ENCODE peak calls at places on chromosomes 3 and 15, in eight cellular contexts. One of them, this sample, is unnamed.

GRCh38 chr3:187104956-187105355 is 34.3 kb downstream of the RPL39L start:
- DNase-seq in pancreas: no peak
- DNase-seq in H1: no peak
- DNase-seq in keratinocyte: no peak
- DNase-seq in heart left ventricle: no peak
- DNase-seq in HCT116: no peak
- DNase-seq in WERI-Rb-1: no peak
- DNase-seq in neural progenitor cell: no peak
- DNase-seq in this sample: no peak

GRCh38 chr3:101020616-101021015 is 27.4 kb upstream of the ABI3BP start:
- DNase-seq in heart left ventricle: no peak
- DNase-seq in neural progenitor cell: no peak
- DNase-seq in pancreas: no peak
- DNase-seq in H1: no peak
- DNase-seq in HCT116: no peak
- DNase-seq in keratinocyte: no peak
- DNase-seq in WERI-Rb-1: no peak
- DNase-seq in this sample: no peak

GRCh38 chr3:128033102-128033501 is 19.1 kb upstream of the SEC61A1 start:
- DNase-seq in heart left ventricle: no peak
- DNase-seq in WERI-Rb-1: no peak
- DNase-seq in keratinocyte: no peak
- DNase-seq in H1: no peak
- DNase-seq in pancreas: no peak
- DNase-seq in HCT116: no peak
- DNase-seq in neural progenitor cell: no peak
- DNase-seq in this sample: no peak

GRCh38 chr15:50881121-50882048 is 27.1 kb upstream of the AP4E1 start:
- DNase-seq in H1: no peak
- DNase-seq in WERI-Rb-1: no peak
- DNase-seq in heart left ventricle: no peak
- DNase-seq in neural progenitor cell: no peak
- DNase-seq in keratinocyte: no peak
- DNase-seq in HCT116: no peak
- DNase-seq in pancreas: no peak
- DNase-seq in this sample: no peak

GRCh38 chr3:189588818-189589569 is 42.2 kb upstream of the TP63 start:
- DNase-seq in WERI-Rb-1: no peak
- DNase-seq in HCT116: no peak
- DNase-seq in H1: no peak
- DNase-seq in heart left ventricle: no peak
- DNase-seq in neural progenitor cell: no peak
- DNase-seq in pancreas: no peak
- DNase-seq in keratinocyte: no peak
- DNase-seq in this sample: no peak

GRCh38 chr3:196219194-196219969 is 3.0 kb downstream of the SLC51A start:
- DNase-seq in WERI-Rb-1: no peak
- DNase-seq in pancreas: no peak
- DNase-seq in heart left ventricle: peak; percentile 71
- DNase-seq in HCT116: no peak
- DNase-seq in neural progenitor cell: peak; percentile 33
- DNase-seq in keratinocyte: peak; percentile 26
- DNase-seq in H1: no peak
- DNase-seq in this sample: no peak

GRCh38 chr3:157618075-157618760 is 115.0 kb upstream of the VEPH1 start:
- DNase-seq in HCT116: peak; percentile 61
- DNase-seq in H1: no peak
- DNase-seq in heart left ventricle: no peak
- DNase-seq in WERI-Rb-1: no peak
- DNase-seq in pancreas: no peak
- DNase-seq in neural progenitor cell: peak; percentile 55
- DNase-seq in keratinocyte: peak; percentile 41
- DNase-seq in this sample: no peak

GRCh38 chr15:39287322-39288195 is 293.3 kb upstream of the THBS1 start:
- DNase-seq in neural progenitor cell: no peak
- DNase-seq in keratinocyte: peak; percentile 53
- DNase-seq in pancreas: no peak
- DNase-seq in H1: no peak
- DNase-seq in HCT116: no peak
- DNase-seq in heart left ventricle: no peak
- DNase-seq in WERI-Rb-1: no peak
- DNase-seq in this sample: no peak

GRCh38 chr3:169430687-169431404 is 232.7 kb downstream of the MECOM start:
- DNase-seq in neural progenitor cell: no peak
- DNase-seq in keratinocyte: peak; percentile 2
- DNase-seq in WERI-Rb-1: no peak
- DNase-seq in H1: no peak
- DNase-seq in heart left ventricle: peak; percentile 28
- DNase-seq in HCT116: no peak
- DNase-seq in pancreas: peak; percentile 41
- DNase-seq in this sample: no peak

GRCh38 chr15:72358532-72359180 is 17.2 kb downstream of the HEXA start:
- DNase-seq in HCT116: no peak
- DNase-seq in pancreas: no peak
- DNase-seq in keratinocyte: no peak
- DNase-seq in neural progenitor cell: no peak
- DNase-seq in heart left ventricle: peak; percentile 71
- DNase-seq in H1: no peak
- DNase-seq in WERI-Rb-1: no peak
- DNase-seq in this sample: no peak

GRCh38 chr3:86867990-86868389 is 123.0 kb downstream of the VGLL3 start:
- DNase-seq in H1: no peak
- DNase-seq in neural progenitor cell: no peak
- DNase-seq in HCT116: no peak
- DNase-seq in heart left ventricle: no peak
- DNase-seq in WERI-Rb-1: no peak
- DNase-seq in keratinocyte: no peak
- DNase-seq in pancreas: no peak
- DNase-seq in this sample: no peak

GRCh38 chr3:86865506-86865905 is 125.4 kb downstream of the VGLL3 start:
- DNase-seq in HCT116: no peak
- DNase-seq in keratinocyte: no peak
- DNase-seq in H1: no peak
- DNase-seq in pancreas: no peak
- DNase-seq in heart left ventricle: no peak
- DNase-seq in WERI-Rb-1: no peak
- DNase-seq in neural progenitor cell: no peak
- DNase-seq in this sample: no peak

DNA sequence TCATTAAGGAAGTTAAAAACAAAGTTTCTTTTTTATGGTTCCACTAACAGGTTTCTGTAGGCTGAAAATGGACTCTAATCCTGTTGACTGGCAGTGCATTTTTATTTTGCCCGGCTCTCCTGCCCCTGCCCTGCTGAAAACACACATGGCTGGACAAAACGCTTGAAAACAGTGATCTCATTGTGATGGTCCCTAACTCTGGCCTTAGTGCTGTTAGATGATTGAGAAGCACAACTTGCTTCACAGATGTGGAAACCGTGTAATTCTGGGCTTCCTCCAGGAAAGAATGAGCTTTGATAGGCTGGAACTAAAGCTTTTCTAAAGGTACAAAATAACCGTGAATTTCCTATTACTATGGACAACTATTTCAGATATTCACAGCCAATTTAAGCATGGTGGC is 121.4 kb downstream of the VGLL3 start:
- DNase-seq in keratinocyte: no peak
- DNase-seq in H1: no peak
- DNase-seq in HCT116: no peak
- DNase-seq in pancreas: no peak
- DNase-seq in WERI-Rb-1: no peak
- DNase-seq in heart left ventricle: no peak
- DNase-seq in neural progenitor cell: no peak
- DNase-seq in this sample: no peak
- H3K27me3 ChIP-seq in keratinocyte: no peaks in the 10 kb centered on the region
- H3K27me3 ChIP-seq in H1: peaks cover 1% of the 10 kb centered on the region
- H3K27me3 ChIP-seq in HCT116: no peaks in the 10 kb centered on the region
- H3K27me3 ChIP-seq in pancreas: no peaks in the 10 kb centered on the region
- H3K27me3 ChIP-seq in WERI-Rb-1: no peaks in the 10 kb centered on the region
- H3K27me3 ChIP-seq in heart left ventricle: no peaks in the 10 kb centered on the region
- H3K27me3 ChIP-seq in neural progenitor cell: no peaks in the 10 kb centered on the region
- H3K27me3 ChIP-seq in this sample: no peaks in the 10 kb centered on the region

GRCh38 chr3:160129459-160130061 is 95.7 kb upstream of the C3orf80 start:
- DNase-seq in keratinocyte: peak; percentile 36
- DNase-seq in HCT116: no peak
- DNase-seq in neural progenitor cell: no peak
- DNase-seq in heart left ventricle: no peak
- DNase-seq in H1: no peak
- DNase-seq in pancreas: no peak
- DNase-seq in WERI-Rb-1: no peak
- DNase-seq in this sample: no peak
- H3K4me3 ChIP-seq in keratinocyte: no peak overlapping the region
- H3K4me3 ChIP-seq in HCT116: no peak overlapping the region
- H3K4me3 ChIP-seq in neural progenitor cell: no peak overlapping the region
- H3K4me3 ChIP-seq in heart left ventricle: no peak overlapping the region
- H3K4me3 ChIP-seq in H1: no peak overlapping the region
- H3K4me3 ChIP-seq in pancreas: no peak overlapping the region
- H3K4me3 ChIP-seq in WERI-Rb-1: no peak overlapping the region
- H3K4me3 ChIP-seq in this sample: no peak overlapping the region

GRCh38 chr15:69666441-69666882 is 213.8 kb downstream of the RPLP1 start:
- DNase-seq in HCT116: no peak
- DNase-seq in H1: no peak
- DNase-seq in pancreas: no peak
- DNase-seq in WERI-Rb-1: no peak
- DNase-seq in heart left ventricle: peak; percentile 37
- DNase-seq in neural progenitor cell: no peak
- DNase-seq in keratinocyte: no peak
- DNase-seq in this sample: no peak
- H3K27me3 ChIP-seq in HCT116: peaks cover 2% of the 10 kb centered on the region
- H3K27me3 ChIP-seq in H1: no peaks in the 10 kb centered on the region
- H3K27me3 ChIP-seq in pancreas: no peaks in the 10 kb centered on the region
- H3K27me3 ChIP-seq in WERI-Rb-1: no peaks in the 10 kb centered on the region
- H3K27me3 ChIP-seq in heart left ventricle: peaks cover 3% of the 10 kb centered on the region
- H3K27me3 ChIP-seq in neural progenitor cell: no peaks in the 10 kb centered on the region
- H3K27me3 ChIP-seq in keratinocyte: peaks cover 53% of the 10 kb centered on the region
- H3K27me3 ChIP-seq in this sample: no peaks in the 10 kb centered on the region

DNA sequence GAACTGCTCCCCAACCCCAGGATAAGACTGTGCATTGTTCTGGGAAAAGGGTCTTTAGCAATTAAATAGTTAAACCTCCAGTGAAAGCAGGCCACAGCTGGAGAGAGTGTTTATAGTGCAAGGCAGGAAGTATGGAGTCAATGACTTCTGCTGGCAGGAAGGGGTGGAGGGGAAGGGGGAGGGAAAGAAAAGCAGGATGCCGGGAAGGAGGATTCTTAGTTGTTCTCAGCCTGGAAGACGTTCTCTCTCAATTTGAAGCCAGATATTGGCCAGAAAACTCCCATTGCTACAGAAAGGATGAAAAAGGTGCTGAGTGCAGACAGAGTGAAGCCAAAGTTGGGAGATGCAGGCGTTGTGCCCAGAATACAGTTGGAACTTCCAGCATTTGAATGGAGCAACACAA is 35.7 kb upstream of the ACTL6A start:
- DNase-seq in neural progenitor cell: peak; percentile 77
- DNase-seq in keratinocyte: no peak
- DNase-seq in pancreas: peak; percentile 5
- DNase-seq in H1: peak; percentile 57
- DNase-seq in WERI-Rb-1: no peak
- DNase-seq in heart left ventricle: peak; percentile 64
- DNase-seq in HCT116: no peak
- DNase-seq in this sample: peak; percentile 68
- H3K4me3 ChIP-seq in neural progenitor cell: no peak overlapping the region
- H3K4me3 ChIP-seq in keratinocyte: no peak overlapping the region
- H3K4me3 ChIP-seq in pancreas: no peak overlapping the region
- H3K4me3 ChIP-seq in H1: no peak overlapping the region
- H3K4me3 ChIP-seq in WERI-Rb-1: no peak overlapping the region
- H3K4me3 ChIP-seq in heart left ventricle: peak overlapping the region; percentile 40
- H3K4me3 ChIP-seq in HCT116: no peak overlapping the region
- H3K4me3 ChIP-seq in this sample: no peak overlapping the region

DNA sequence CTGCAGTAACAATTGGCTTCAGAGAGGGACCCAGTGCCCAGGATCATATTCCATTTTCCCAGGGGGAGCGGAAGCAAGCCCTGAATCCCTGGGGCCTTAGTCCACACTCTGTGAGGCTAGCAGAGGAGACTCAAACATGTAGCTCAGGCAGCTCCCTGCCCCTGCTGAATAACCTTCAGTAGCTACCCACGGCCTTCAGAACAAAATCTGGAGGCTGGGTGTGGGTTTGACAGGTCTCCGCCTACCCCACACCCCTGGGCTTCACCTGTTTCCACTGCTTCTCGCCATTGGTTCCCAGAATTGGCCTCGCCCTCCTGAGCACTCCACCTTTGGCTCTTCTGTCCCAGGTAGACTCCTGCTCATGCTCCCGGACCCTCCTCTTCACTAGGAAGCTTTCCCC is 93.6 kb upstream of the ATP2B2 start:
- DNase-seq in H1: no peak
- DNase-seq in WERI-Rb-1: no peak
- DNase-seq in pancreas: no peak
- DNase-seq in heart left ventricle: no peak
- DNase-seq in HCT116: no peak
- DNase-seq in keratinocyte: no peak
- DNase-seq in neural progenitor cell: no peak
- DNase-seq in this sample: no peak
- H3K27me3 ChIP-seq in H1: no peaks in the 10 kb centered on the region
- H3K27me3 ChIP-seq in WERI-Rb-1: no peaks in the 10 kb centered on the region
- H3K27me3 ChIP-seq in pancreas: no peaks in the 10 kb centered on the region
- H3K27me3 ChIP-seq in heart left ventricle: no peaks in the 10 kb centered on the region
- H3K27me3 ChIP-seq in HCT116: peaks cover 32% of the 10 kb centered on the region
- H3K27me3 ChIP-seq in keratinocyte: peaks cover 14% of the 10 kb centered on the region
- H3K27me3 ChIP-seq in neural progenitor cell: no peaks in the 10 kb centered on the region
- H3K27me3 ChIP-seq in this sample: no peaks in the 10 kb centered on the region

GRCh38 chr3:149808209-149808829 is 4.7 kb upstream of the RNF13 start:
- DNase-seq in pancreas: peak; percentile 54
- DNase-seq in heart left ventricle: peak; percentile 70
- DNase-seq in neural progenitor cell: peak; percentile 67
- DNase-seq in WERI-Rb-1: peak; percentile 72
- DNase-seq in keratinocyte: no peak
- DNase-seq in H1: peak; percentile 64
- DNase-seq in HCT116: peak; percentile 70
- DNase-seq in this sample: peak; percentile 48
- H3K4me3 ChIP-seq in pancreas: no peak overlapping the region
- H3K4me3 ChIP-seq in heart left ventricle: no peak overlapping the region
- H3K4me3 ChIP-seq in neural progenitor cell: no peak overlapping the region
- H3K4me3 ChIP-seq in WERI-Rb-1: no peak overlapping the region
- H3K4me3 ChIP-seq in keratinocyte: no peak overlapping the region
- H3K4me3 ChIP-seq in H1: no peak overlapping the region
- H3K4me3 ChIP-seq in HCT116: no peak overlapping the region
- H3K4me3 ChIP-seq in this sample: no peak overlapping the region

This sample was measured in iPS DF 6.9.